ENCODE peak calls at places on chromosomes 11 and 22, in seven cellular contexts. Z, C, J, U, H, X and I are unnamed samples.

GRCh38 chr22:44326549-44326881 is 13.8 kb upstream of the SHISAL1 start:
- DNase-seq in Z (no peak), C (no peak), J (no peak), U (no peak), H (no peak), X (no peak), I (no peak)

GRCh38 chr11:105181100-105181499 is 41.5 kb upstream of the CARD18 start:
- DNase-seq in Z (no peak), C (peak; percentile 46), J (no peak), U (peak; percentile 83), H (peak; percentile 67), X (no peak), I (no peak)

GRCh38 chr22:44317886-44318637 is 5.3 kb upstream of the SHISAL1 start:
- DNase-seq in Z (no peak), C (no peak), J (no peak), U (no peak), H (no peak), X (no peak), I (no peak)

GRCh38 chr22:47442821-47443220 is 680.4 kb downstream of the TBC1D22A start:
- DNase-seq in Z (no peak), C (no peak), J (no peak), U (no peak), H (no peak), X (no peak), I (no peak)

GRCh38 chr11:111372538-111372937 is 6.5 kb downstream of the POU2AF1 start:
- DNase-seq in Z (no peak), C (no peak), J (no peak), U (no peak), H (no peak), X (no peak), I (no peak)

GRCh38 chr11:106424111-106424510 is 346.6 kb downstream of the AASDHPPT start:
- DNase-seq in Z (no peak), C (peak; percentile 37), J (no peak), U (no peak), H (peak; percentile 78), X (no peak), I (no peak)

GRCh38 chr11:19735512-19735911 is 22.9 kb downstream of the NAV2 start:
- DNase-seq in Z (no peak), C (peak; percentile 18), J (no peak), U (no peak), H (peak; percentile 30), X (no peak), I (no peak)

GRCh38 chr11:1619449-1619848 is 2.5 kb downstream of the KRTAP5-4 start:
- DNase-seq in Z (no peak), C (peak; percentile 20), J (no peak), U (no peak), H (no peak), X (peak; percentile 14), I (no peak)

GRCh38 chr22:46578824-46579561 is 41.2 kb upstream of the GRAMD4 start:
- DNase-seq in Z (no peak), C (peak; percentile 62), J (peak; percentile 67), U (no peak), H (peak; percentile 71), X (peak; percentile 69), I (no peak)

GRCh38 chr22:46798366-46799057 is 36.1 kb downstream of the TBC1D22A start:
- DNase-seq in Z (peak; percentile 88), C (peak; percentile 75), J (peak; percentile 66), U (peak; percentile 81), H (peak; percentile 70), X (no peak), I (peak; percentile 63)

GRCh38 chr22:47047321-47048122 is 285.1 kb downstream of the TBC1D22A start:
- DNase-seq in Z (no peak), C (no peak), J (no peak), U (no peak), H (no peak), X (peak; percentile 72), I (no peak)

GRCh38 chr11:57294225-57295131 is 30.3 kb downstream of the TNKS1BP1 start:
- DNase-seq in Z (no peak), C (no peak), J (no peak), U (peak; percentile 74), H (peak; percentile 57), X (no peak), I (no peak)

GRCh38 chr11:63945482-63946163 is 6.8 kb downstream of the NAA40 start:
- DNase-seq in Z (peak; percentile 90), C (peak; percentile 77), J (peak; percentile 68), U (peak; percentile 68), H (peak; percentile 81), X (no peak), I (peak; percentile 30)

GRCh38 chr11:130199792-130200191 is 40.2 kb downstream of the ST14 start:
- DNase-seq in Z (no peak), C (no peak), J (no peak), U (no peak), H (no peak), X (no peak), I (no peak)

GRCh38 chr11:66335531-66336233 is 552 bp downstream of the RIN1 start:
- DNase-seq in Z (peak; percentile 72), C (peak; percentile 72), J (peak; percentile 24), U (peak; percentile 53), H (peak; percentile 62), X (peak; percentile 91), I (no peak)

GRCh38 chr11:1296287-1296686 is 13.1 kb downstream of the TOLLIP start:
- DNase-seq in Z (no peak), C (no peak), J (peak; percentile 10), U (no peak), H (no peak), X (no peak), I (peak; percentile 13)

DNA sequence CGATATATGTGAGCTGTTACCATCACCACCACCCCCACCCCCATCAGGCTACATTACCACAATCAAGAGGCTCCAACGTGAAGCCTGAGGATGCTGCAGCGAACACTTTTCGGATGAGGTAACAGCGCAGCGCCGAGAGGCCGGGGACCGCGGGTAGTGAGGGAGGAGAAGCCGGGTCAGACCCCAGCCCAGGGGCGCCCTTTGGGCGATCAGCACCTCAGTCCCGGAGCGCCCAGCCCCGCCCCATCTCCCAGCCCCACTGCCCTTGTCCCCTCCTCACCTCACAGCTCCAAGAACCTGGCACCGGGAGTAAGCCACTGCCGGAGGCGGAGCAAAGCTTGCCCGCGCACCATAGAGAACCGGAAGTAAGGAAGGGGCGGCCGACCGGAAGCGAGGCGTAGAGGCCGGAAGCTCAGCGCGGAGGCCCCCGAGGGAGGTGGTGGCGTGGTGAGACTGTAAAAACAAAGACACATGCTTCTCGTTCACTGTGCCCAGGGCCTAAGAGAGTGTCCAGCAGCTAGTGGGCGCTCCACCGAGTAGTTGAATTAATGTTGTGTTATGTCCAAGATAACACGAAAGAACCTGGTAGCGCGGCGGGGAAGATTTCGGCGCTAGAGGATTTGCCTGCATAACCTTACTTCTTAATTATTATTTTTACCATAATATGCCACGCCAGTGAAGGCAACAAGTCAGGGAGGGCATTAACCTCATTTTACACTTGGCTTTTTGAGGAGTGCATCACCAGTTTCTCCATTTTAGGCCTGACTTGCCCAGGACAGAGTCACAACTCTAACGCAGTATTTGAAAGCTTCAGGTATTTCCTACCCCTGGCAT is at the start of gene THOC5:
- DNase-seq in Z (peak; percentile 98), C (peak; percentile 96), J (peak; percentile 95), U (peak; percentile 97), H (peak; percentile 95), X (peak; percentile 96), I (peak; percentile 84)
- TF ChIP-seq CTCF in Z (peak; percentile 63), C (peak; percentile 58), J (peak; percentile 49), U (peak; percentile 77), H (peak; percentile 47), X (peak; percentile 86), I (peak; percentile 28)

GRCh38 chr11:35412285-35412684 is 7.1 kb downstream of the SLC1A2 start:
- DNase-seq in Z (peak; percentile 62), C (no peak), J (no peak), U (peak; percentile 4), H (no peak), X (no peak), I (no peak)
- TF ChIP-seq CTCF in Z (peak; percentile 70), C (peak; percentile 43), J (no peak), U (peak; percentile 34), H (peak; percentile 30), X (peak; percentile 83), I (no peak)

GRCh38 chr11:102666331-102666957 is 39.1 kb downstream of the MMP27 start:
- DNase-seq in Z (peak; percentile 74), C (peak; percentile 65), J (no peak), U (peak; percentile 50), H (peak; percentile 70), X (no peak), I (no peak)
- TF ChIP-seq CTCF in Z (peak; percentile 85), C (peak; percentile 91), J (peak; percentile 77), U (peak; percentile 76), H (peak; percentile 89), X (peak; percentile 94), I (peak; percentile 58)

GRCh38 chr11:79259800-79260199 is 181.0 kb downstream of the TENM4 start:
- DNase-seq in Z (no peak), C (no peak), J (no peak), U (no peak), H (no peak), X (no peak), I (no peak)
- TF ChIP-seq CTCF in Z (peak; percentile 20), C (peak; percentile 16), J (no peak), U (no peak), H (peak; percentile 5), X (peak; percentile 55), I (no peak)

GRCh38 chr22:39300198-39300830 is 19.1 kb downstream of the RPL3 start:
- DNase-seq in Z (peak; percentile 60), C (no peak), J (peak; percentile 72), U (no peak), H (peak; percentile 20), X (no peak), I (no peak)
- TF ChIP-seq CTCF in Z (no peak), C (no peak), J (no peak), U (no peak), H (no peak), X (no peak), I (no peak)

GRCh38 chr11:46121724-46122477 is 647 bp upstream of the PHF21A start:
- DNase-seq in Z (peak; percentile 95), C (peak; percentile 96), J (peak; percentile 76), U (peak; percentile 78), H (peak; percentile 97), X (no peak), I (peak; percentile 67)

GRCh38 chr11:46125284-46125683 is 4.0 kb upstream of the PHF21A start:
- DNase-seq in Z (no peak), C (no peak), J (no peak), U (no peak), H (no peak), X (no peak), I (no peak)

GRCh38 chr11:46121328-46121723 is at the start of gene PHF21A:
- DNase-seq in Z (peak; percentile 95), C (peak; percentile 96), J (peak; percentile 87), U (peak; percentile 84), H (peak; percentile 96), X (peak; percentile 97), I (peak; percentile 85)

GRCh38 chr11:46120711-46121327 is 435 bp downstream of the PHF21A start:
- DNase-seq in Z (peak; percentile 91), C (peak; percentile 82), J (peak; percentile 35), U (peak; percentile 72), H (no peak), X (no peak), I (peak; percentile 36)

DNA sequence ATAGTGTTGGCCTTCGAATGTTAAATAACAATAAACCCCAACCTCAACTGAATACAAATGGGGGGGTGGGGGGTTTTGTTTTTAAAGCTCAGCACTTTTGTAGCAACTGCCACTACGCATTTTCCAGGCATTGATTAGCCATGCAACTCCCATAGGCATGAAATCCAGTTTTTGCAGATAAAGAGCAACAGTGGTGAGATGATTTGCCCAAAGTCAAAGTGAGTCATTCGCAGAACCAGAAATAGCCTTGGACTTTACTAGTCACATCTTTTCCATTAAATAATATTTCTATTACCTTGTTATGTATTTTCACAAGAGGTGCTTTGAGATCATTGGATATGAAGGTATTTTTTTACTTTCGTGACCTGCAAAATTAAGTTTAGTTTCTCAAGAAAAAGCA is 1.7 kb upstream of the PHF21A start:
- DNase-seq in Z (no peak), C (no peak), J (no peak), U (peak; percentile 32), H (peak; percentile 39), X (no peak), I (no peak)
- TF ChIP-seq CTCF in Z (no peak), C (no peak), J (no peak), U (no peak), H (no peak), X (no peak), I (no peak)